ENCODE peak calls at places on chromosomes 3 and 15, in four cellular contexts. I is HepG2, K is GM12878, B is K562. Y is an unnamed sample.

GRCh38 chr15:93072011-93072410 is 17.0 kb downstream of the RGMA start:
- DNase-seq in I (no peak), K (no peak), B (no peak), Y (no peak)

GRCh38 chr3:103047640-103048370 is 613.0 kb downstream of the ZPLD1 start:
- DNase-seq in I (no peak), K (no peak), B (no peak), Y (peak)

GRCh38 chr3:188370081-188370830 is 216.3 kb downstream of the LPP start:
- DNase-seq in I (no peak), K (no peak), B (no peak), Y (no peak)

GRCh38 chr3:22372292-22372949 is 621.4 kb upstream of the ZNF385D start:
- DNase-seq in I (no peak), K (no peak), B (no peak), Y (no peak)

GRCh38 chr3:126998728-126999127 is 15.8 kb downstream of the PLXNA1 start:
- DNase-seq in I (no peak), K (no peak), B (no peak), Y (no peak)

GRCh38 chr3:28850186-28850585 is 430.7 kb upstream of the RBMS3 start:
- DNase-seq in I (no peak), K (no peak), B (no peak), Y (no peak)

GRCh38 chr15:47182818-47183217 is 534.5 kb upstream of the SEMA6D start:
- DNase-seq in I (no peak), K (no peak), B (no peak), Y (no peak)

GRCh38 chr3:99945328-99945995 is 127.8 kb downstream of the CMSS1 start:
- DNase-seq in I (no peak), K (no peak), B (no peak), Y (no peak)

GRCh38 chr3:168284728-168285127 is 189.0 kb upstream of the GOLIM4 start:
- DNase-seq in I (no peak), K (no peak), B (no peak), Y (no peak)

GRCh38 chr3:39141211-39141995 is 12.0 kb downstream of the CSRNP1 start:
- DNase-seq in I (no peak), K (no peak), B (no peak), Y (no peak)

GRCh38 chr15:89052474-89052873 is 35.8 kb upstream of the ABHD2 start:
- DNase-seq in I (no peak), K (no peak), B (no peak), Y (no peak)

GRCh38 chr15:74799843-74800558 is 12.6 kb upstream of the LMAN1L start:
- DNase-seq in I (peak), K (peak), B (peak), Y (peak)

GRCh38 chr3:71185733-71186455 is 397.6 kb downstream of the FOXP1 start:
- DNase-seq in I (no peak), K (no peak), B (peak), Y (no peak)

GRCh38 chr3:12984023-12984823 is 89.0 kb downstream of the IQSEC1 start:
- DNase-seq in I (peak), K (no peak), B (peak), Y (peak)

DNA sequence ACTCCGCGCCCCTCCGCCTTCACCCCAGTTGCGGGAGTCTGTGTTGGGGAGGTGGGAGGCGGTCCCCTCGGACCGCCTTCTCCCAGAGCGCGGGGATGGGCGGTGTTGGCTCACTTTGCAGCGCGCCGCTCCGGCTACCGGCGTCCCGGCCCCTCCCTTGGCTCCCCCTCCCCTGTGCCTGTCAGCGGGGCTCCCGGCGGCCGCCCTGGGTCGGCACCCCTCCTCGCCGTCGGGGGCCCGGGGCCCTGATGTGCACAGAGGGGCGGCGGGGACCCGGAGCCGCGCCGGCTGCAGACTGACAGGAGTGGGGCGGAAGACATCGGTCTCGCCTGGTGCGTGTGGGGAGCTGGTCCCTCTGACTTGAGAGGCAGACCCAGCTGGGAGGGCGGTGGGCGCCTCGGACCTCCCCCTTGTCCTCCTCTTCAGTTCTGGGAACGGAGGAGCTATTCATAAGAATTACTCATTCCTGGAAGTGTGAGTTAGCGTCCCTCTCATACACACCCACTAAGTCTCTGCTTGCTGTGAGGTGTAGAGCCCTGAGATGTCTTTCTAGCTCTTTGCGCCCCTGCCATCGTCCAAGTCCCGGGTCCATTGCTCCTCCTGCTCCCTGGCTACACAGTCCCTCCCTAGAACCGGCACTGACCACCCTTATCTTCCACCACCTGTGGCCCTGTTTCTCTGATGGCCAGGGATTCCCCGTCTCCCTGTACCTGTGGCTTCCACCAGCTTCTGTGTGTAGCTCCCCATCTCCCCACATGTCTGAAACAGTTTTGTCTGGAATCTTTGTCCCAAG is 42.3 kb upstream of the ROPN1 start:
- DNase-seq in I (no peak), K (no peak), B (peak), Y (no peak)
- H2AFZ ChIP-seq in I (no peak), K (no peak), B (no peak), Y (no peak)

GRCh38 chr15:69463182-69463756 is 10.7 kb downstream of the RPLP1 start:
- DNase-seq in I (no peak), K (no peak), B (no peak), Y (no peak)
- TF ChIP-seq POLR2A in I (no peak), K (no peak), B (no peak), Y (no peak)

GRCh38 chr15:59252137-59252536 is 45.5 kb downstream of the LDHAL6B start:
- DNase-seq in I (no peak), K (no peak), B (no peak), Y (no peak)

GRCh38 chr15:59256538-59256937 is 49.9 kb downstream of the LDHAL6B start:
- DNase-seq in I (no peak), K (no peak), B (no peak), Y (no peak)

GRCh38 chr15:59259137-59259943 is 52.7 kb downstream of the LDHAL6B start:
- DNase-seq in I (no peak), K (no peak), B (no peak), Y (no peak)

GRCh38 chr15:59258317-59258716 is 51.7 kb downstream of the LDHAL6B start:
- DNase-seq in I (no peak), K (no peak), B (no peak), Y (no peak)

DNA sequence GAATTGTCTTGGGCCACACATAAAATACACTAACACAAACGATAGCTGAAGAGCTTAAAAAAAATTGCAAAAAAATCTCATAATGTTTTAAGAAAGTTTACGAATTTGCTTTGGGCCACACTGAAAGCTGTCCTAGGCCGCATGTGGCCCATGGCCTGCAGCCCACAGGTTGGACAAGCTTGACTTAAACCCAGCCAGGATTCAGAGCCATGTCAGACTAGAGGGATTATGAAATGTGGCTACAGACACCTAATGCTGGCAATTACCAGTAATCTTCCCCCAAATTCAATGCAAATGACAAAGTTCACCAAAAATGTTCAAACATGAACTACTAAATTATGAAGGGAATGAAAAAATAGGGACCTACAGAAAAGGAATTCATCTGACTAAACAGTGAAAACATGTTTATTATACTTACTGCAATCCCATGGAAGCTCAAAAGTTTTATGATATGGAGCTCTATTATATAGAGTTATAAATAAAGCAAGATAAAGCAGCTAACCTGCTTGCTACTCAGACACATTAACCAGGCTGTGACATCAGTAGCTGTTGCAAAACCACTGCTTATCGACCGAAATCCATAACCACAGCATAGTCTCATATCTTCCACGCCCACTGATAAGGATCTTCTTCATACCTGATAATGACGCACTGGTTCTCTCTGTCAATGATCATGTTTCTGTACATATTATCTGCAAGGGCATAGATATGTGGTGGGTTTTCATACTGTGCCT is 49.2 kb downstream of the LDHAL6B start:
- DNase-seq in I (peak), K (no peak), B (peak), Y (peak)
- TF ChIP-seq REST in I (no peak), K (no peak), B (no peak), Y (no peak)

GRCh38 chr15:33293619-33294309 is 17.0 kb upstream of the RYR3 start:
- DNase-seq in I (no peak), K (no peak), B (no peak), Y (no peak)
- H2AFZ ChIP-seq in I (no peak), K (no peak), B (no peak), Y (no peak)

GRCh38 chr3:49930241-49930690 is 655 bp upstream of the MON1A start:
- DNase-seq in I (no peak), K (no peak), B (no peak), Y (no peak)

GRCh38 chr3:49930922-49931321 is 1.3 kb upstream of the MON1A start:
- DNase-seq in I (peak), K (no peak), B (peak), Y (peak)

GRCh38 chr3:49928511-49929017 is 1.0 kb downstream of the MON1A start:
- DNase-seq in I (no peak), K (no peak), B (no peak), Y (no peak)

GRCh38 chr3:49927798-49928197 is 1.8 kb downstream of the MON1A start:
- DNase-seq in I (peak), K (no peak), B (no peak), Y (no peak)

GRCh38 chr3:49929333-49930240 is at the start of gene MON1A:
- DNase-seq in I (peak), K (peak), B (peak), Y (peak)
- TF ChIP-seq POLR2A in I (peak), K (peak), B (peak), Y (no peak)

GRCh38 chr15:40360015-40360414 is 2.0 kb downstream of the DISP2 start:
- DNase-seq in I (no peak), K (no peak), B (no peak), Y (no peak)

GRCh38 chr15:40357246-40357645 is 773 bp upstream of the DISP2 start:
- DNase-seq in I (no peak), K (no peak), B (no peak), Y (no peak)

GRCh38 chr15:40355976-40356585 is 1.9 kb upstream of the DISP2 start:
- DNase-seq in I (no peak), K (no peak), B (no peak), Y (no peak)

GRCh38 chr15:40358492-40359353 is 704 bp downstream of the DISP2 start:
- DNase-seq in I (no peak), K (no peak), B (peak), Y (no peak)

GRCh38 chr15:40357723-40358491 is at the start of gene DISP2:
- DNase-seq in I (peak), K (no peak), B (peak), Y (peak)
- TF ChIP-seq REST in I (peak), K (peak), B (peak), Y (peak)

DNA sequence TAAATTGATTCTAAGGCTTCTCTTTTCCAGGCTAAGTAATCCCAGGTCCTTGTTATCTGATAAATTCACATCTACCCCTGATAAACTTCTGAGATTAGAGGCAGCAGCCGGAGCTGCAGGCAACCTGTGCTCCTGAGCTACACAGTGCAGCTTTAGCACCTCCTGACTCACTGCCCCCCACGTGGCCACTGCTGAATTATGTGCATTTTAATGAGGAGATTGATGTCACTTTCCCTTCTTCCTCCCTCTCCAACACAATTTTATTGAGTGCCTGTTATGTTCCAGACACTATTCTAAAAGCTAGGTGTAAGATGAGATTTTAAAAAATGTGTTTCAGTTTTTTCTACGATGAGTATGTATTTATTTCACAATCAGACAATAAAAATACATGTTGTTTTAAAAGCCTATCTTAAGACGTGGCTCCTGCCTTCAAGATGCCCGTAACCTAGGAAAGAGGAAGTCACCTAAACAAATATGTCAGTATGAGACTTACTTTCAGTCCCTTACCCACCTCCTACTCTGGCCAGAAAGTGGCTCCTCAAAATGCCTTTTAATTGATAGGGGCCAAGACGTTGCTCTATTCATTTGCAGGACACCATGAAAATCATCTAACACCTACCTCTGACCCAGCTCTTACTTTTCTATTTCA is 161.5 kb upstream of the PFN2 start:
- DNase-seq in I (no peak), K (no peak), B (no peak), Y (no peak)
- H2AFZ ChIP-seq in I (no peak), K (peak), B (no peak), Y (no peak)

GRCh38 chr15:42576040-42576594 is 711 bp downstream of the STARD9 start:
- DNase-seq in I (no peak), K (no peak), B (no peak), Y (no peak)
- TF ChIP-seq POLR2A in I (no peak), K (no peak), B (no peak), Y (no peak)

GRCh38 chr15:67824157-67824899 is 981 bp upstream of the SKOR1 start:
- DNase-seq in I (no peak), K (no peak), B (no peak), Y (no peak)

GRCh38 chr15:67823371-67824156 is 1.7 kb upstream of the SKOR1 start:
- DNase-seq in I (no peak), K (no peak), B (peak), Y (no peak)

GRCh38 chr15:67826717-67827560 is 1.6 kb downstream of the SKOR1 start:
- DNase-seq in I (no peak), K (no peak), B (no peak), Y (no peak)

GRCh38 chr15:67825880-67826716 is 789 bp downstream of the SKOR1 start:
- DNase-seq in I (no peak), K (no peak), B (no peak), Y (no peak)

GRCh38 chr15:67824900-67825879 is at the start of gene SKOR1:
- DNase-seq in I (no peak), K (no peak), B (peak), Y (no peak)
- TF ChIP-seq REST in I (peak), K (peak), B (no peak), Y (no peak)

DNA sequence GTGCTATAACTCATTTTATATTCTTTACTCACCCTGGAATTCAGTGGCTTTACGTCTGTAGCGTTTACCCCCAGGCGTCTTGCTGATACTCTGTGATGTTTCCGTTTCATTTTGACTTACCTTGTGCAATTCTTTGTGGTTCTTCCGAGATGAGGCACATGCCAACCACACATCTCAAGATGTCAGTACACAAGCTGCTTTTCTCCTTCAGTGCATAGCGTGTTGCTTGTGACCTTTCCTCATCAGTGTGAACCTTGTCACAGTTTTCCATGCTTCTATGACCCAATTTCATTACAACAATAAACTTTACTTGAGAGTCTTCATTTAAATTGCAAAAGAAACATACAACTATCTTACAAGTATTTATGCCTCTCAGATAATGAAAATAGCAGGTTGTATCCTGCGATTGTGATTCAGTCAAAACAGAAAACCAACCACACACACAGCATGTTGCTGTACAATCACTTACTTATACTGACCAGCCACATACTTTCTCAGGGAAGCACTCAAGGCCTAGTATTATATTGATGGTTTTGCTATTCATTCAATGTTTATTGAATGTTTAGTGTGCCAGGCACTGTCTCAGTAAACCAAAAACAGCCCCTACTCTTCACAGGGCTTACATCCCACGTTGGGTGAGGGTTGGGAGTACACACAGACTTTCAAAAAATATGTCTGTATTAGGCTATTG is 4.6 kb upstream of the TBL1XR1 start:
- DNase-seq in I (no peak), K (peak), B (no peak), Y (no peak)
- H2AFZ ChIP-seq in I (no peak), K (no peak), B (peak), Y (no peak)

Y was measured in HCT116.